ENCODE peak calls at places on chromosome 6, in ten cellular contexts. I is cardiac septum; M is breast epithelium; E is cerebellar cortex; B is stimulated activated CD4-positive, alpha-beta T cell treated with anti-CD3 and anti-CD28 coated beads, TNF-alpha, amount 100 ng/mL, for 1 hour; P is ureter; L is epithelial cell of prostate; C is nucleus accumbens; Z is brain pericyte; A is lung. N is an unnamed sample.

GRCh38 chr6:35343835-35344550 is 1.6 kb downstream of the PPARD start:
- DNase-seq in I (no peak), M (no peak), E (no peak), B (no peak), P (no peak), L (no peak), C (no peak), Z (no peak), A (no peak), N (no peak)

GRCh38 chr6:161301338-161301737 is 27.5 kb upstream of the AGPAT4 start:
- DNase-seq in I (no peak), M (no peak), E (no peak), B (no peak), P (no peak), L (peak), C (no peak), Z (no peak), A (peak), N (no peak)

GRCh38 chr6:79946242-79946641 is 1.1 kb downstream of the ELOVL4 start:
- DNase-seq in I (no peak), M (no peak), E (peak), B (no peak), P (no peak), L (no peak), C (no peak), Z (no peak), A (no peak), N (no peak)

GRCh38 chr6:17159240-17159639 is 57.4 kb downstream of the STMND1 start:
- DNase-seq in I (no peak), M (no peak), E (no peak), B (no peak), P (no peak), L (no peak), C (no peak), Z (no peak), A (no peak), N (no peak)

GRCh38 chr6:1201547-1202200 is 110.2 kb upstream of the FOXQ1 start:
- DNase-seq in I (no peak), M (no peak), E (no peak), B (no peak), P (no peak), L (no peak), C (no peak), Z (no peak), A (no peak), N (no peak)

GRCh38 chr6:42263165-42263852 is 45.6 kb upstream of the MRPS10 start:
- DNase-seq in I (no peak), M (no peak), E (no peak), B (no peak), P (no peak), L (no peak), C (no peak), Z (no peak), A (no peak), N (peak)

GRCh38 chr6:20377623-20378265 is 23.9 kb upstream of the E2F3 start:
- DNase-seq in I (no peak), M (no peak), E (peak), B (no peak), P (no peak), L (no peak), C (no peak), Z (no peak), A (no peak), N (no peak)

GRCh38 chr6:142846883-142847287 is 98.1 kb downstream of the HIVEP2 start:
- DNase-seq in I (no peak), M (no peak), E (peak), B (no peak), P (no peak), L (peak), C (peak), Z (no peak), A (no peak), N (no peak)

GRCh38 chr6:26157838-26158580 is 70.8 kb downstream of the HFE start:
- DNase-seq in I (peak), M (peak), E (peak), B (peak), P (peak), L (peak), C (peak), Z (peak), A (peak), N (peak)

GRCh38 chr6:30007132-30007764 is 53.8 kb upstream of the POLR1H start:
- DNase-seq in I (no peak), M (no peak), E (no peak), B (no peak), P (no peak), L (no peak), C (no peak), Z (no peak), A (peak), N (no peak)

GRCh38 chr6:57284056-57284455 is 33.4 kb upstream of the PRIM2 start:
- DNase-seq in I (no peak), M (no peak), E (no peak), B (no peak), P (no peak), L (no peak), C (no peak), Z (no peak), A (no peak), N (no peak)

GRCh38 chr6:153436346-153436745 is 305.3 kb upstream of the RGS17 start:
- DNase-seq in I (no peak), M (no peak), E (no peak), B (no peak), P (no peak), L (no peak), C (no peak), Z (no peak), A (no peak), N (no peak)

GRCh38 chr6:147395158-147395557 is 113.3 kb upstream of the SAMD5 start:
- DNase-seq in I (no peak), M (no peak), E (no peak), B (no peak), P (no peak), L (no peak), C (no peak), Z (no peak), A (no peak), N (no peak)

GRCh38 chr6:151372164-151372563 is 19.2 kb downstream of the ZBTB2 start:
- DNase-seq in I (no peak), M (no peak), E (no peak), B (no peak), P (no peak), L (no peak), C (no peak), Z (no peak), A (no peak), N (no peak)

GRCh38 chr6:19848465-19848864 is 11.3 kb downstream of the ID4 start:
- DNase-seq in I (no peak), M (no peak), E (no peak), B (no peak), P (no peak), L (no peak), C (no peak), Z (no peak), A (no peak), N (no peak)

GRCh38 chr6:4607026-4607704 is 169.0 kb upstream of the CDYL start:
- DNase-seq in I (no peak), M (peak), E (peak), B (no peak), P (peak), L (peak), C (peak), Z (no peak), A (no peak), N (no peak)

GRCh38 chr6:157887892-157888291 is 64.8 kb downstream of the SNX9 start:
- DNase-seq in I (no peak), M (no peak), E (no peak), B (no peak), P (no peak), L (no peak), C (no peak), Z (no peak), A (no peak), N (no peak)

GRCh38 chr6:149922642-149923326 is at the start of gene RAET1G:
- DNase-seq in I (peak), M (peak), E (peak), B (peak), P (peak), L (peak), C (peak), Z (peak), A (peak), N (peak)

GRCh38 chr6:90425161-90425641 is 128.6 kb upstream of the BACH2 start:
- DNase-seq in I (no peak), M (no peak), E (no peak), B (no peak), P (no peak), L (no peak), C (no peak), Z (no peak), A (no peak), N (no peak)

GRCh38 chr6:161569071-161569470 is 295.2 kb upstream of the AGPAT4 start:
- DNase-seq in I (no peak), M (no peak), E (no peak), B (no peak), P (no peak), L (no peak), C (no peak), Z (no peak), A (no peak), N (no peak)

GRCh38 chr6:109513571-109514071 is 30.6 kb upstream of the ZBTB24 start:
- DNase-seq in I (no peak), M (no peak), E (no peak), B (no peak), P (no peak), L (no peak), C (no peak), Z (no peak), A (no peak), N (no peak)

GRCh38 chr6:26249709-26249958 is 115.4 kb upstream of the BTN3A2 start:
- DNase-seq in I (no peak), M (no peak), E (no peak), B (no peak), P (no peak), L (no peak), C (no peak), Z (no peak), A (no peak), N (no peak)

GRCh38 chr6:22766979-22767378 is 197.6 kb downstream of the HDGFL1 start:
- DNase-seq in I (no peak), M (no peak), E (no peak), B (no peak), P (no peak), L (no peak), C (no peak), Z (no peak), A (no peak), N (no peak)

GRCh38 chr6:148887181-148887580 is 140.4 kb downstream of the UST start:
- DNase-seq in I (no peak), M (peak), E (no peak), B (no peak), P (no peak), L (peak), C (no peak), Z (no peak), A (no peak), N (no peak)

GRCh38 chr6:31791324-31792089 is 4.0 kb downstream of the VARS1 start:
- DNase-seq in I (no peak), M (no peak), E (peak), B (no peak), P (peak), L (no peak), C (no peak), Z (no peak), A (no peak), N (no peak)

GRCh38 chr6:139323511-139324445 is 32.0 kb upstream of the TXLNB start:
- DNase-seq in I (peak), M (peak), E (no peak), B (peak), P (peak), L (no peak), C (peak), Z (no peak), A (peak), N (peak)

GRCh38 chr6:39137235-39137634 is 22.2 kb upstream of the SAYSD1 start:
- DNase-seq in I (no peak), M (no peak), E (peak), B (no peak), P (no peak), L (no peak), C (no peak), Z (no peak), A (peak), N (no peak)

GRCh38 chr6:144214622-144215401 is 64.5 kb downstream of the STX11 start:
- DNase-seq in I (peak), M (no peak), E (no peak), B (no peak), P (peak), L (no peak), C (no peak), Z (no peak), A (no peak), N (peak)

GRCh38 chr6:20564269-20564668 is 30.0 kb downstream of the CDKAL1 start:
- DNase-seq in I (no peak), M (no peak), E (peak), B (no peak), P (no peak), L (no peak), C (no peak), Z (no peak), A (no peak), N (no peak)

GRCh38 chr6:47631248-47632196 is 66.9 kb upstream of the ADGRF4 start:
- DNase-seq in I (no peak), M (no peak), E (peak), B (no peak), P (no peak), L (no peak), C (no peak), Z (peak), A (no peak), N (no peak)

N was measured in posterior vena cava.